ENCODE peak calls at places on chromosomes 7 and 10, in four cellular contexts. P, F, T and D are unnamed samples.

GRCh38 chr7:68041559-68041958 is 1044.9 kb downstream of the TYW1 start:
- DNase-seq in F (no peak), T (no peak), P (no peak), D (no peak)

GRCh38 chr10:48658889-48659269 is 25.8 kb upstream of the WDFY4 start:
- DNase-seq in T (no peak), P (no peak), F (no peak), D (no peak)

GRCh38 chr10:43867667-43868361 is 219.1 kb upstream of the ZNF32 start:
- DNase-seq in T (no peak), P (no peak), F (no peak), D (peak)

GRCh38 chr7:92276486-92276885 is 30.7 kb downstream of the ANKIB1 start:
- DNase-seq in T (no peak), F (no peak), P (no peak), D (no peak)

GRCh38 chr10:92846-93245 is 42.4 kb upstream of the ZMYND11 start:
- DNase-seq in F (no peak), T (no peak), P (no peak), D (no peak)

GRCh38 chr7:33686001-33686591 is 219.2 kb upstream of the BMPER start:
- DNase-seq in T (peak), P (no peak), F (no peak), D (no peak)

GRCh38 chr7:32890553-32891045 is 961 bp downstream of the KBTBD2 start:
- DNase-seq in F (peak), P (no peak), T (peak), D (peak)

GRCh38 chr10:100886946-100887345 is 25.8 kb upstream of the SLF2 start:
- DNase-seq in T (no peak), P (no peak), F (no peak), D (no peak)

GRCh38 chr7:105261689-105262088 is 127.0 kb downstream of the SRPK2 start:
- DNase-seq in T (no peak), P (no peak), F (no peak), D (peak)